ENCODE peak calls at places on chromosomes 5 and 9, in six cellular contexts. One of them, this sample, is unnamed.

GRCh38 chr9:71162136-71162535 is 40.7 kb upstream of the TRPM3 start:
- DNase-seq in IMR-90: no peak
- DNase-seq in mesendoderm: no peak
- DNase-seq in H9: no peak
- DNase-seq in neuronal stem cell: no peak
- DNase-seq in H1: no peak
- DNase-seq in this sample: no peak

GRCh38 chr9:132147331-132147730 is 14.5 kb upstream of the NTNG2 start:
- DNase-seq in IMR-90: no peak
- DNase-seq in mesendoderm: no peak
- DNase-seq in H9: no peak
- DNase-seq in neuronal stem cell: no peak
- DNase-seq in H1: no peak
- DNase-seq in this sample: no peak

GRCh38 chr9:136793063-136793946 is 2.2 kb downstream of the TMEM141 start:
- DNase-seq in IMR-90: no peak
- DNase-seq in mesendoderm: no peak
- DNase-seq in H9: peak; percentile 56
- DNase-seq in neuronal stem cell: no peak
- DNase-seq in H1: no peak
- DNase-seq in this sample: no peak

GRCh38 chr5:166165600-166165999 is 2125.8 kb upstream of the WWC1 start:
- DNase-seq in IMR-90: no peak
- DNase-seq in mesendoderm: peak; percentile 53
- DNase-seq in H9: peak; percentile 28
- DNase-seq in neuronal stem cell: peak; percentile 37
- DNase-seq in H1: no peak
- DNase-seq in this sample: peak; percentile 19

GRCh38 chr5:173878224-173878967 is 9.8 kb upstream of the CPEB4 start:
- DNase-seq in IMR-90: no peak
- DNase-seq in mesendoderm: no peak
- DNase-seq in H9: no peak
- DNase-seq in neuronal stem cell: no peak
- DNase-seq in H1: no peak
- DNase-seq in this sample: no peak

GRCh38 chr5:95113489-95113888 is 171.4 kb downstream of the MCTP1 start:
- DNase-seq in IMR-90: peak; percentile 53
- DNase-seq in mesendoderm: peak; percentile 93
- DNase-seq in H9: peak; percentile 43
- DNase-seq in neuronal stem cell: no peak
- DNase-seq in H1: no peak
- DNase-seq in this sample: peak; percentile 65

GRCh38 chr5:176734756-176735342 is 75.5 kb upstream of the UNC5A start:
- DNase-seq in IMR-90: no peak
- DNase-seq in mesendoderm: no peak
- DNase-seq in H9: peak; percentile 9
- DNase-seq in neuronal stem cell: no peak
- DNase-seq in H1: peak; percentile 35
- DNase-seq in this sample: no peak

GRCh38 chr5:86968311-86968753 is 299.4 kb upstream of the RASA1 start:
- DNase-seq in IMR-90: peak; percentile 65
- DNase-seq in mesendoderm: peak; percentile 56
- DNase-seq in H9: no peak
- DNase-seq in neuronal stem cell: peak; percentile 14
- DNase-seq in H1: no peak
- DNase-seq in this sample: peak; percentile 66

GRCh38 chr5:172151661-172152210 is 36.3 kb downstream of the STK10 start:
- DNase-seq in IMR-90: no peak
- DNase-seq in mesendoderm: no peak
- DNase-seq in H9: no peak
- DNase-seq in neuronal stem cell: no peak
- DNase-seq in H1: no peak
- DNase-seq in this sample: no peak

GRCh38 chr9:121736147-121736721 is 84.8 kb downstream of the DAB2IP start:
- DNase-seq in IMR-90: peak; percentile 25
- DNase-seq in mesendoderm: peak; percentile 86
- DNase-seq in H9: peak; percentile 90
- DNase-seq in neuronal stem cell: peak; percentile 54
- DNase-seq in H1: peak; percentile 79
- DNase-seq in this sample: peak; percentile 51

GRCh38 chr5:10276691-10277090 is 26.6 kb downstream of the CCT5 start:
- DNase-seq in IMR-90: no peak
- DNase-seq in mesendoderm: no peak
- DNase-seq in H9: no peak
- DNase-seq in neuronal stem cell: no peak
- DNase-seq in H1: no peak
- DNase-seq in this sample: no peak

GRCh38 chr9:27392451-27392850 is 95.5 kb upstream of the EQTN start:
- DNase-seq in IMR-90: no peak
- DNase-seq in mesendoderm: no peak
- DNase-seq in H9: no peak
- DNase-seq in neuronal stem cell: no peak
- DNase-seq in H1: no peak
- DNase-seq in this sample: no peak

GRCh38 chr5:14429102-14429501 is 152.5 kb upstream of the OTULINL start:
- DNase-seq in IMR-90: no peak
- DNase-seq in mesendoderm: no peak
- DNase-seq in H9: no peak
- DNase-seq in neuronal stem cell: no peak
- DNase-seq in H1: no peak
- DNase-seq in this sample: no peak

GRCh38 chr9:114207034-114207815 is 51.9 kb downstream of the COL27A1 start:
- DNase-seq in IMR-90: peak; percentile 51
- DNase-seq in mesendoderm: peak; percentile 29
- DNase-seq in H9: no peak
- DNase-seq in neuronal stem cell: peak; percentile 33
- DNase-seq in H1: no peak
- DNase-seq in this sample: peak; percentile 63

GRCh38 chr9:113963017-113963620 is 87.0 kb downstream of the ZNF618 start:
- DNase-seq in IMR-90: peak; percentile 49
- DNase-seq in mesendoderm: peak; percentile 73
- DNase-seq in H9: peak; percentile 67
- DNase-seq in neuronal stem cell: peak; percentile 30
- DNase-seq in H1: peak; percentile 75
- DNase-seq in this sample: peak; percentile 55

GRCh38 chr5:99929067-99929805 is 605.9 kb upstream of the FAM174A start:
- DNase-seq in IMR-90: no peak
- DNase-seq in mesendoderm: no peak
- DNase-seq in H9: no peak
- DNase-seq in neuronal stem cell: no peak
- DNase-seq in H1: no peak
- DNase-seq in this sample: no peak

GRCh38 chr9:137550958-137551655 is 572 bp upstream of the MRPL41 start:
- DNase-seq in IMR-90: peak; percentile 44
- DNase-seq in mesendoderm: peak; percentile 94
- DNase-seq in H9: peak; percentile 95
- DNase-seq in neuronal stem cell: peak; percentile 90
- DNase-seq in H1: peak; percentile 92
- DNase-seq in this sample: peak; percentile 86

GRCh38 chr5:142777858-142778257 is 7.7 kb downstream of the ARHGAP26 start:
- DNase-seq in IMR-90: no peak
- DNase-seq in mesendoderm: no peak
- DNase-seq in H9: no peak
- DNase-seq in neuronal stem cell: no peak
- DNase-seq in H1: no peak
- DNase-seq in this sample: no peak

GRCh38 chr9:127346584-127346983 is 50.4 kb upstream of the SLC2A8 start:
- DNase-seq in IMR-90: no peak
- DNase-seq in mesendoderm: no peak
- DNase-seq in H9: no peak
- DNase-seq in neuronal stem cell: no peak
- DNase-seq in H1: no peak
- DNase-seq in this sample: no peak

GRCh38 chr9:108083160-108083559 is 593.6 kb upstream of the KLF4 start:
- DNase-seq in IMR-90: no peak
- DNase-seq in mesendoderm: peak; percentile 12
- DNase-seq in H9: no peak
- DNase-seq in neuronal stem cell: no peak
- DNase-seq in H1: no peak
- DNase-seq in this sample: no peak

GRCh38 chr9:108074900-108075299 is 585.3 kb upstream of the KLF4 start:
- DNase-seq in IMR-90: no peak
- DNase-seq in mesendoderm: no peak
- DNase-seq in H9: no peak
- DNase-seq in neuronal stem cell: no peak
- DNase-seq in H1: no peak
- DNase-seq in this sample: no peak

GRCh38 chr9:108080285-108080684 is 590.7 kb upstream of the KLF4 start:
- DNase-seq in IMR-90: no peak
- DNase-seq in mesendoderm: no peak
- DNase-seq in H9: no peak
- DNase-seq in neuronal stem cell: no peak
- DNase-seq in H1: no peak
- DNase-seq in this sample: no peak

GRCh38 chr9:108081112-108081511 is 591.5 kb upstream of the KLF4 start:
- DNase-seq in IMR-90: no peak
- DNase-seq in mesendoderm: no peak
- DNase-seq in H9: no peak
- DNase-seq in neuronal stem cell: no peak
- DNase-seq in H1: no peak
- DNase-seq in this sample: no peak

GRCh38 chr9:108078823-108079222 is 589.3 kb upstream of the KLF4 start:
- DNase-seq in IMR-90: no peak
- DNase-seq in mesendoderm: no peak
- DNase-seq in H9: no peak
- DNase-seq in neuronal stem cell: no peak
- DNase-seq in H1: no peak
- DNase-seq in this sample: no peak
- H2BK15ac ChIP-seq in IMR-90: no peak overlapping the region
- H2BK15ac ChIP-seq in mesendoderm: no peak overlapping the region
- H2BK15ac ChIP-seq in H9: no peak overlapping the region
- H2BK15ac ChIP-seq in neuronal stem cell: no peak overlapping the region
- H2BK15ac ChIP-seq in H1: no peak overlapping the region
- H2BK15ac ChIP-seq in this sample: no peak overlapping the region

DNA sequence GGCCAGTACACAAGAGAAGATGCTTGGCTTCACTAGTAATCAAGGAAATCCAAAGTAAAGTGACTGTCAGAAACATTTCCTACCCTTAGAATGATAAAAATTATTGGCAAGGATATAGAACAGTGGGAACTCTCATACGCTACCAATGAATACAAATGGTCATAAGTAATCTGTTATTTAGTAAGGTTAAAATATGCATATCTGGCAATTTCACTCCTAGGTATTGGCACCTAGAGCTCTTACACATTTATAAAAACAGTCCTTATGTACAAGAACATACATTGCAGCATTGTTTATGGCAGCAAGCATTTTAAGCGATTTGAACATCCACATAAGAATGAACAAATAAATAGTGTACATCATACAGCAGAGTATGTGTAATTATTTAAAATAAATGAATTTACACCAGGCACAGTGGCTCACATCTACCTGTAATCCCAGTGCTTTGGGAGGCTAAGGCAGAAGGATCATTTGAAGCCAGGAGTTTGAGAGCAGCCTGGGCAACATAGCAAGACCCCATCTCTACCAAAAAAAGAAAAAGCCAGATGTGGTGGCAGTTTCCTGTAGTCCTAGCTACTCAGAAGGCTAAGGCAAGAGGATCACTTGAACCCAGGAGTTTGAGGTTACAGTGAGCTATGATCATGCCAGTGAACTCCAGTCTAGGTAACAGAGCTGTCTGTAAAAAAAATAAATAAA is 93.3 kb downstream of the NIPBL start:
- DNase-seq in IMR-90: no peak
- DNase-seq in mesendoderm: no peak
- DNase-seq in H9: no peak
- DNase-seq in neuronal stem cell: no peak
- DNase-seq in H1: no peak
- DNase-seq in this sample: no peak
- H3K4me2 ChIP-seq in IMR-90: no peak overlapping the region
- H3K4me2 ChIP-seq in mesendoderm: no peak overlapping the region
- H3K4me2 ChIP-seq in H9: no peak overlapping the region
- H3K4me2 ChIP-seq in neuronal stem cell: no peak overlapping the region
- H3K4me2 ChIP-seq in H1: no peak overlapping the region
- H3K4me2 ChIP-seq in this sample: no peak overlapping the region

DNA sequence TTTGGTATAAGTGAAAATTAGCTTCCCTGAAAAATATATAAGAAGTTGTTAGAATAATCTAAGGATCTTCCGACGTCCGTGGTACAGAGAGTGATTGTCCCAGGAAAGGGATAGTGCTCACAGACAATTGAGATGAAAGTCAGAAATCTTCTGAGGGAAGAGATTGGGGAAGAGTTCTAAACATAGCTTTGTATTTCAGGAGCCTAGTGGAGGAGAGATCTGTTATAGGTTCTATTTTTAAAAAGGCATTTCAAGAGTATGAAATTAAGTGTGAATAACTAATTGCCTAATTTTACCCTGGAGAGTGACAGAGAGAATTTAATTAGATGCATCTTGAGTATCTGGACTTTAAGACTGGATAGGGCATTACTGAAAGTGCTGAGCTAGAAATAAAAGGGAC is 164.6 kb downstream of the ESM1 start:
- DNase-seq in IMR-90: no peak
- DNase-seq in mesendoderm: no peak
- DNase-seq in H9: no peak
- DNase-seq in neuronal stem cell: no peak
- DNase-seq in H1: no peak
- DNase-seq in this sample: no peak
- H2BK15ac ChIP-seq in IMR-90: peak overlapping the region; percentile 99
- H2BK15ac ChIP-seq in mesendoderm: no peak overlapping the region
- H2BK15ac ChIP-seq in H9: no peak overlapping the region
- H2BK15ac ChIP-seq in neuronal stem cell: no peak overlapping the region
- H2BK15ac ChIP-seq in H1: no peak overlapping the region
- H2BK15ac ChIP-seq in this sample: no peak overlapping the region

GRCh38 chr9:133973111-133973790 is 18.9 kb downstream of the VAV2 start:
- DNase-seq in IMR-90: no peak
- DNase-seq in mesendoderm: no peak
- DNase-seq in H9: no peak
- DNase-seq in neuronal stem cell: no peak
- DNase-seq in H1: no peak
- DNase-seq in this sample: no peak
- H3K4me2 ChIP-seq in IMR-90: no peak overlapping the region
- H3K4me2 ChIP-seq in mesendoderm: no peak overlapping the region
- H3K4me2 ChIP-seq in H9: no peak overlapping the region
- H3K4me2 ChIP-seq in neuronal stem cell: no peak overlapping the region
- H3K4me2 ChIP-seq in H1: no peak overlapping the region
- H3K4me2 ChIP-seq in this sample: no peak overlapping the region

GRCh38 chr5:107546084-107546483 is 124.7 kb downstream of the EFNA5 start:
- DNase-seq in IMR-90: no peak
- DNase-seq in mesendoderm: no peak
- DNase-seq in H9: no peak
- DNase-seq in neuronal stem cell: no peak
- DNase-seq in H1: no peak
- DNase-seq in this sample: no peak
- H2BK15ac ChIP-seq in IMR-90: no peak overlapping the region
- H2BK15ac ChIP-seq in mesendoderm: no peak overlapping the region
- H2BK15ac ChIP-seq in H9: no peak overlapping the region
- H2BK15ac ChIP-seq in neuronal stem cell: no peak overlapping the region
- H2BK15ac ChIP-seq in H1: no peak overlapping the region
- H2BK15ac ChIP-seq in this sample: no peak overlapping the region

This sample was measured in mesenchymal stem cell.